ENCODE peak calls at places on chromosomes 13 and 19, in eight cellular contexts. H is hypothalamus; G is psoas muscle; C is EL; K is body of pancreas; L is effector memory CD4-positive, alpha-beta T cell; T is PC-9; Y is activated CD4-positive, alpha-beta T cell treated with anti-CD3 and anti-CD28 coated beads, Interleukin-2, amount 50 U/mL, for 48 hours. P is an unnamed sample.

GRCh38 chr19:49988433-49988832 is 27.5 kb upstream of the SIGLEC11 start:
- DNase-seq in Y (peak), C (peak), L (no peak), K (no peak), T (no peak), G (no peak), H (no peak), P (no peak)

GRCh38 chr13:21326155-21327030 is 132.7 kb downstream of the ZDHHC20 start:
- DNase-seq in H (no peak), Y (no peak), K (peak), G (no peak), T (peak), L (no peak), C (peak), P (no peak)

GRCh38 chr13:59458908-59459579 is 704.7 kb downstream of the DIAPH3 start:
- DNase-seq in H (no peak), L (no peak), C (peak), G (no peak), Y (no peak), T (no peak), K (no peak), P (no peak)

GRCh38 chr13:32116210-32116609 is 84.6 kb downstream of the FRY start:
- DNase-seq in Y (no peak), H (no peak), G (no peak), K (no peak), T (no peak), C (no peak), L (no peak), P (no peak)

GRCh38 chr19:33300016-33300981 is 2.0 kb downstream of the CEBPA start:
- DNase-seq in L (no peak), C (no peak), H (no peak), K (no peak), T (no peak), G (no peak), Y (no peak), P (no peak)

GRCh38 chr19:18274303-18274775 is at the start of gene IQCN:
- DNase-seq in C (no peak), H (no peak), G (no peak), L (no peak), K (peak), Y (no peak), T (peak), P (peak)

GRCh38 chr13:30752991-30753616 is 17.8 kb downstream of the ALOX5AP start:
- DNase-seq in C (no peak), Y (no peak), H (no peak), T (no peak), G (no peak), L (no peak), K (no peak), P (no peak)

GRCh38 chr13:88051746-88052482 is 380.7 kb downstream of the SLITRK5 start:
- DNase-seq in Y (no peak), L (no peak), T (no peak), H (no peak), G (no peak), K (no peak), C (no peak), P (no peak)

GRCh38 chr19:28456264-28456663 is 756.7 kb downstream of the UQCRFS1 start:
- DNase-seq in C (no peak), G (no peak), H (no peak), L (no peak), T (no peak), Y (no peak), K (no peak), P (peak)

GRCh38 chr13:113299951-113300350 is 2.9 kb downstream of the LAMP1 start:
- DNase-seq in H (no peak), K (no peak), Y (no peak), T (no peak), C (no peak), L (no peak), G (no peak), P (no peak)

GRCh38 chr19:15129856-15130580 is 22.8 kb downstream of the SYDE1 start:
- DNase-seq in K (no peak), L (no peak), G (no peak), T (peak), C (no peak), H (no peak), Y (peak), P (peak)

GRCh38 chr19:40529093-40529954 is 47.3 kb upstream of the SHKBP1 start:
- DNase-seq in L (peak), Y (peak), C (peak), K (peak), G (peak), H (peak), T (peak), P (peak)

GRCh38 chr13:51534075-51534817 is 50.0 kb upstream of the WDFY2 start:
- DNase-seq in H (peak), Y (peak), K (no peak), C (no peak), G (peak), T (no peak), L (peak), P (peak)

GRCh38 chr19:56727731-56728130 is 56.2 kb upstream of the ZNF835 start:
- DNase-seq in C (no peak), L (no peak), Y (no peak), G (no peak), K (peak), T (no peak), H (peak), P (no peak)

GRCh38 chr13:110116072-110116487 is 190.9 kb downstream of the COL4A1 start:
- DNase-seq in T (no peak), C (peak), G (peak), K (peak), H (no peak), L (peak), Y (peak), P (peak)

GRCh38 chr19:15813916-15814315 is 1.5 kb downstream of the OR10H1 start:
- DNase-seq in C (no peak), H (no peak), L (no peak), K (no peak), G (no peak), T (no peak), Y (no peak), P (no peak)

GRCh38 chr19:531753-532571 is at the start of gene CDC34:
- DNase-seq in L (no peak), G (no peak), C (no peak), H (no peak), Y (no peak), K (no peak), T (no peak), P (no peak)

GRCh38 chr19:988081-988480 is 3.9 kb downstream of the WDR18 start:
- DNase-seq in G (no peak), C (no peak), L (no peak), K (no peak), Y (no peak), T (no peak), H (no peak), P (no peak)

GRCh38 chr19:17862711-17863519 is 3.2 kb downstream of the RPL18A start:
- DNase-seq in Y (no peak), T (no peak), C (no peak), G (no peak), K (no peak), H (no peak), L (no peak), P (no peak)

GRCh38 chr19:55080121-55080914 is 4.6 kb downstream of the EPS8L1 start:
- DNase-seq in L (peak), Y (peak), T (no peak), C (peak), H (no peak), G (peak), K (peak), P (peak)

GRCh38 chr13:113458218-113459065 is 5.2 kb upstream of the ADPRHL1 start:
- DNase-seq in Y (no peak), K (no peak), L (no peak), C (peak), T (no peak), H (no peak), G (no peak), P (peak)

GRCh38 chr13:65638572-65639168 is 1591.5 kb downstream of the PCDH9 start:
- DNase-seq in Y (no peak), L (no peak), C (peak), H (no peak), T (no peak), G (no peak), K (no peak), P (no peak)

GRCh38 chr13:99432637-99433542 is 68.4 kb upstream of the TM9SF2 start:
- DNase-seq in L (peak), G (peak), C (peak), Y (peak), T (peak), K (peak), H (no peak), P (peak)

GRCh38 chr19:53103903-53104203 is 631 bp upstream of the ZNF160 start:
- DNase-seq in C (no peak), L (no peak), T (no peak), H (no peak), G (no peak), K (no peak), Y (no peak), P (no peak)

GRCh38 chr19:1161716-1162115 is 12.4 kb downstream of the SBNO2 start:
- DNase-seq in L (no peak), K (no peak), C (no peak), Y (no peak), T (peak), G (peak), H (no peak), P (no peak)

GRCh38 chr13:20359335-20359734 is 127.2 kb upstream of the GJB6 start:
- DNase-seq in H (no peak), C (peak), K (no peak), G (no peak), Y (no peak), L (no peak), T (peak), P (no peak)

GRCh38 chr13:33331962-33332361 is 46.4 kb upstream of the STARD13 start:
- DNase-seq in H (no peak), L (no peak), K (no peak), Y (no peak), C (no peak), T (no peak), G (no peak), P (no peak)

GRCh38 chr13:30143671-30144400 is 163.5 kb downstream of the KATNAL1 start:
- DNase-seq in C (peak), K (no peak), T (no peak), G (no peak), Y (no peak), H (no peak), L (no peak), P (no peak)

GRCh38 chr19:46478356-46478986 is 7.1 kb upstream of the PNMA8A start:
- DNase-seq in T (no peak), H (no peak), C (no peak), L (no peak), Y (no peak), G (no peak), K (no peak), P (peak)

GRCh38 chr19:2270572-2271515 is 11.1 kb downstream of the PEAK3 start:
- DNase-seq in G (peak), C (peak), Y (peak), K (peak), T (no peak), L (peak), H (peak), P (peak)